ENCODE peak calls at places on chromosomes 12 and 14, in six cellular contexts. R, L, P, U, S and E are unnamed samples.

GRCh38 chr14:60563113-60563512 is 54.2 kb downstream of the SIX6 start:
- DNase-seq in R (no peak), P (no peak), U (peak), L (no peak), S (no peak), E (peak)

GRCh38 chr12:53825246-53826081 is 73.7 kb upstream of the CISTR start:
- DNase-seq in S (no peak), R (no peak), P (no peak), U (no peak), L (no peak), E (no peak)

GRCh38 chr12:109900752-109901580 is 892 bp downstream of the TCHP start:
- DNase-seq in P (peak), R (no peak), L (no peak), U (no peak), S (no peak), E (no peak)

GRCh38 chr14:92785601-92786426 is 8.3 kb upstream of the GOLGA5 start:
- DNase-seq in U (peak), L (peak), R (no peak), S (no peak), P (no peak), E (peak)

GRCh38 chr14:60094306-60094897 is 2.7 kb downstream of the PCNX4 start:
- DNase-seq in L (no peak), R (no peak), U (no peak), S (no peak), P (peak), E (no peak)

GRCh38 chr12:127284021-127284420 is 982.9 kb upstream of the TMEM132C start:
- DNase-seq in R (no peak), P (no peak), L (peak), S (no peak), U (peak), E (no peak)

GRCh38 chr14:51658441-51659173 is 6.9 kb downstream of the FRMD6 start:
- DNase-seq in S (no peak), L (no peak), U (no peak), R (no peak), P (no peak), E (no peak)

GRCh38 chr14:29925106-29925722 is 2.4 kb downstream of the PRKD1 start:
- DNase-seq in R (no peak), L (no peak), U (no peak), S (no peak), P (no peak), E (peak)

GRCh38 chr12:2359725-2360629 is 307.2 kb downstream of the CACNA1C start:
- DNase-seq in S (no peak), L (no peak), P (no peak), U (no peak), R (no peak), E (no peak)

GRCh38 chr14:95267306-95267705 is 52.4 kb downstream of the CLMN start:
- DNase-seq in R (no peak), U (no peak), P (peak), L (no peak), S (no peak), E (no peak)

GRCh38 chr14:65718629-65719028 is 306.1 kb downstream of the FUT8 start:
- DNase-seq in L (no peak), R (no peak), P (no peak), U (no peak), S (no peak), E (no peak)

GRCh38 chr12:63047146-63047545 is 103.9 kb downstream of the AVPR1A start:
- DNase-seq in S (no peak), R (no peak), P (no peak), L (no peak), U (no peak), E (no peak)

GRCh38 chr12:90519285-90519684 is 435.7 kb downstream of the CCER1 start:
- DNase-seq in P (no peak), U (no peak), S (no peak), R (no peak), L (no peak), E (no peak)
- TF ChIP-seq CTCF in P (no peak), U (no peak), S (no peak), R (no peak), L (no peak), E (no peak)

DNA sequence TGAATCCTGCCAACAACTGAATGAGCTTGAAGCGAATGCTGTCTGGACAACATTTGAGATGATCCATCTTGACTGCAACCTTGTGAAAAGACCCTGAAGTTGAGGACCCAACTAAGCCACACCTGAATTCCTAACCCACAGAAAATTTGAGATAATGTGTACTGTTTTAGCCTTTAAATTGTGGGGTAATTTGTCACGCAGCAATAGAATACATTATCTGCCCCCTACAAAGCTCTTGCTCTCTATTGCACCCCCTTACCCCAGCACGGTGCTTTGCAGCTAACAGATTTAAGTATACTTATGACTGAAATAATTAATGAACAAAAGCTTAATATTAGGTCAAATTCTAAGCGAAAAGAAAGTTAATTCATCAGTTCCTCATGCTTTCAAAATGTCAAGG is 1.6 kb downstream of the POLE2 start:
- DNase-seq in P (no peak), L (no peak), R (no peak), S (no peak), U (no peak), E (no peak)
- H3K4me3 ChIP-seq in P (no peak), L (no peak), R (no peak), S (no peak), U (no peak), E (no peak)

GRCh38 chr12:47079894-47080724 is at the start of gene AMIGO2:
- DNase-seq in L (peak), P (no peak), R (no peak), S (peak), U (no peak), E (no peak)

GRCh38 chr12:47078086-47078395 is 1.4 kb upstream of the PCED1B start:
- DNase-seq in P (no peak), R (no peak), U (no peak), S (no peak), L (no peak), E (no peak)

GRCh38 chr12:47080725-47081502 is 1.2 kb upstream of the AMIGO2 start:
- DNase-seq in P (no peak), L (peak), S (peak), U (no peak), R (peak), E (no peak)

GRCh38 chr12:47078733-47079364 is 572 bp upstream of the PCED1B start:
- DNase-seq in S (no peak), P (no peak), R (no peak), L (peak), U (no peak), E (no peak)

GRCh38 chr12:47079365-47079893 is at the start of gene PCED1B:
- DNase-seq in L (peak), S (peak), P (peak), R (no peak), U (no peak), E (no peak)
- TF ChIP-seq CTCF in L (peak), S (no peak), P (peak), R (peak), U (peak), E (peak)

GRCh38 chr12:85089792-85090191 is 53.6 kb downstream of the LRRIQ1 start:
- DNase-seq in P (no peak), S (no peak), L (no peak), R (no peak), U (no peak), E (no peak)
- H3K4me3 ChIP-seq in P (no peak), S (no peak), L (no peak), R (no peak), U (no peak), E (no peak)